ENCODE peak calls at places on chromosomes 6 and 20, in ten cellular contexts. S is T-helper 2 cell, W is T-helper 17 cell, A is GM03348, D is NCI-H510A treated with DMSO at 0.1 percent for 48 hours, M is heart right ventricle, E is HEK293T, V is upper lobe of right lung, I is fibroblast of lung, J is HepG2. X is an unnamed sample.

GRCh38 chr6:46051962-46052361 is 36.3 kb upstream of the CLIC5 start:
- DNase-seq in W (no peak), I (peak; percentile 3), E (no peak), J (no peak), A (peak; percentile 34), M (no peak), D (peak; percentile 35), V (no peak), S (no peak), X (no peak)

GRCh38 chr6:18363746-18364145 is 23.4 kb upstream of the RNF144B start:
- DNase-seq in E (no peak), S (no peak), V (no peak), J (no peak), D (no peak), W (no peak), I (no peak), M (no peak), A (no peak), X (no peak)

GRCh38 chr20:18553746-18554145 is 13.5 kb upstream of the SMIM26 start:
- DNase-seq in E (no peak), M (no peak), A (no peak), W (no peak), D (no peak), I (no peak), J (no peak), V (no peak), S (no peak), X (no peak)

GRCh38 chr6:28838289-28838633 is 85.5 kb downstream of the TRIM27 start:
- DNase-seq in A (peak; percentile 56), I (peak; percentile 82), D (peak; percentile 85), E (no peak), J (peak; percentile 80), W (peak; percentile 44), V (peak; percentile 69), S (peak; percentile 45), M (peak; percentile 32), X (no peak)

GRCh38 chr6:37920667-37921066 is 101.1 kb downstream of the ZFAND3 start:
- DNase-seq in M (no peak), A (no peak), V (no peak), I (no peak), E (no peak), S (no peak), W (no peak), J (peak; percentile 90), D (peak; percentile 40), X (no peak)

GRCh38 chr6:35080016-35080680 is 61.0 kb downstream of the TCP11 start:
- DNase-seq in A (no peak), E (no peak), S (no peak), M (no peak), J (no peak), I (no peak), D (no peak), V (peak; percentile 35), W (no peak), X (no peak)

GRCh38 chr6:33123732-33124524 is 48.1 kb downstream of the HLA-DPB1 start:
- DNase-seq in S (no peak), V (no peak), M (no peak), I (peak; percentile 37), W (no peak), E (peak; percentile 74), J (peak; percentile 55), D (peak; percentile 42), A (peak; percentile 24), X (no peak)

GRCh38 chr20:4090756-4091331 is 75.5 kb upstream of the RNF24 start:
- DNase-seq in W (no peak), I (peak; percentile 52), J (peak; percentile 76), A (peak; percentile 65), V (no peak), M (no peak), D (no peak), S (no peak), E (no peak), X (no peak)

GRCh38 chr20:19888269-19888669 is 128.9 kb upstream of the NAA20 start:
- DNase-seq in I (no peak), A (no peak), V (no peak), E (no peak), D (peak; percentile 79), J (no peak), S (no peak), M (no peak), W (no peak), X (peak; percentile 73)

GRCh38 chr20:31494131-31494530 is 19.0 kb downstream of the REM1 start:
- DNase-seq in J (peak; percentile 81), S (no peak), W (no peak), E (peak; percentile 62), V (no peak), A (peak; percentile 32), D (no peak), I (peak; percentile 31), M (no peak), X (no peak)

GRCh38 chr6:113859349-113860164 is 2.4 kb downstream of the MARCKS start:
- DNase-seq in D (no peak), A (peak; percentile 61), I (peak; percentile 55), J (no peak), V (peak; percentile 66), M (peak; percentile 48), W (no peak), E (peak; percentile 36), S (no peak), X (peak; percentile 83)

GRCh38 chr6:92989656-92990055 is 429.7 kb downstream of the EPHA7 start:
- DNase-seq in E (no peak), V (no peak), I (peak; percentile 37), W (no peak), J (no peak), A (no peak), S (no peak), M (no peak), D (no peak), X (no peak)

GRCh38 chr6:35611235-35611634 is 77.5 kb downstream of the FKBP5 start:
- DNase-seq in D (no peak), M (no peak), A (peak; percentile 38), S (no peak), I (peak; percentile 63), V (no peak), E (no peak), J (no peak), W (no peak), X (no peak)

GRCh38 chr6:40227735-40228134 is 293.5 kb upstream of the MOCS1 start:
- DNase-seq in J (no peak), E (no peak), M (no peak), W (no peak), A (no peak), S (no peak), D (peak; percentile 19), I (no peak), V (no peak), X (no peak)

GRCh38 chr20:59010995-59011873 is 4.2 kb upstream of the CTSZ start:
- DNase-seq in S (no peak), W (no peak), M (no peak), A (peak; percentile 90), D (no peak), J (peak; percentile 78), E (no peak), V (no peak), I (peak; percentile 64), X (peak; percentile 78)

GRCh38 chr6:87697581-87698552 is 4.2 kb downstream of the AKIRIN2 start:
- DNase-seq in M (no peak), V (no peak), S (no peak), I (peak; percentile 94), D (no peak), W (no peak), E (no peak), J (no peak), A (peak; percentile 61), X (no peak)

GRCh38 chr6:6890400-6890858 is 217.3 kb upstream of the RREB1 start:
- DNase-seq in I (peak; percentile 24), M (peak; percentile 48), A (peak; percentile 52), J (no peak), D (peak; percentile 13), W (no peak), S (no peak), V (no peak), E (peak; percentile 55), X (no peak)

GRCh38 chr6:119035459-119035858 is 43.0 kb downstream of the FAM184A start:
- DNase-seq in D (no peak), I (no peak), E (no peak), S (no peak), W (no peak), A (no peak), V (no peak), M (no peak), J (no peak), X (no peak)

X was measured in kidney.